ENCODE peak calls at places on chromosomes 4 and X, in six cellular contexts. B is CD4-positive, alpha-beta T cell; F is adipocyte; I is Peyer's patch; T is GM10248; O is ureter. Y is an unnamed sample.

GRCh38 chrX:11787564-11787963 is 29.5 kb downstream of the MSL3 start:
- DNase-seq in B (peak; percentile 49), F (peak; percentile 65), I (peak; percentile 53), T (peak; percentile 21), O (peak; percentile 67), Y (no peak)

GRCh38 chr4:187558391-187558790 is 437.2 kb upstream of the ZFP42 start:
- DNase-seq in B (no peak), F (no peak), I (no peak), T (no peak), O (no peak), Y (no peak)

GRCh38 chr4:155164705-155165104 is 43.7 kb upstream of the NPY2R start:
- DNase-seq in B (no peak), F (no peak), I (no peak), T (no peak), O (no peak), Y (no peak)

GRCh38 chr4:150875367-150875766 is 139.7 kb downstream of the LRBA start:
- DNase-seq in B (no peak), F (no peak), I (no peak), T (no peak), O (no peak), Y (no peak)

GRCh38 chr4:15587649-15588048 is 67.5 kb downstream of the FBXL5 start:
- DNase-seq in B (no peak), F (peak; percentile 75), I (no peak), T (no peak), O (no peak), Y (no peak)

GRCh38 chr4:101199507-101200285 is 147.6 kb downstream of the PPP3CA start:
- DNase-seq in B (no peak), F (peak; percentile 19), I (no peak), T (no peak), O (no peak), Y (no peak)

GRCh38 chrX:67622053-67622452 is 78.2 kb downstream of the AR start:
- DNase-seq in B (no peak), F (no peak), I (no peak), T (no peak), O (no peak), Y (no peak)

GRCh38 chrX:69305333-69306062 is 140.2 kb upstream of the PJA1 start:
- DNase-seq in B (no peak), F (no peak), I (no peak), T (no peak), O (no peak), Y (no peak)

GRCh38 chr4:47839259-47839658 is 1.4 kb upstream of the CORIN start:
- DNase-seq in B (no peak), F (peak; percentile 63), I (no peak), T (peak; percentile 50), O (no peak), Y (no peak)

GRCh38 chrX:2550288-2551020 is 49.7 kb upstream of the DHRSX start:
- DNase-seq in B (no peak), F (peak; percentile 7), I (no peak), T (no peak), O (no peak), Y (no peak)

GRCh38 chr4:76571274-76571673 is 136.2 kb downstream of the SHROOM3 start:
- DNase-seq in B (no peak), F (no peak), I (no peak), T (no peak), O (no peak), Y (no peak)

GRCh38 chrX:125203379-125203736 is 116.3 kb upstream of the TEX13C start:
- DNase-seq in B (no peak), F (no peak), I (no peak), T (peak; percentile 2), O (no peak), Y (no peak)

GRCh38 chrX:45774961-45775360 is 574.3 kb upstream of the DIPK2B start:
- DNase-seq in B (no peak), F (peak; percentile 79), I (no peak), T (no peak), O (no peak), Y (no peak)

GRCh38 chrX:20595928-20596550 is 329.3 kb upstream of the RPS6KA3 start:
- DNase-seq in B (no peak), F (peak; percentile 29), I (no peak), T (no peak), O (no peak), Y (no peak)

GRCh38 chrX:57677132-57677858 is 2.8 kb downstream of the NLRP2B start:
- DNase-seq in B (no peak), F (no peak), I (no peak), T (no peak), O (no peak), Y (no peak)

Y was measured in vagina.